ENCODE peak calls at places on chromosomes 5 and 9, in four cellular contexts. J, G, M and D are unnamed samples.

GRCh38 chr9:91212592-91213243 is 149.0 kb downstream of the AUH start:
- DNase-seq in J (no peak), G (no peak), M (no peak), D (no peak)

GRCh38 chr9:127154390-127155191 is 32.2 kb upstream of the ANGPTL2 start:
- DNase-seq in J (peak), G (peak), M (peak), D (peak)

GRCh38 chr5:176843673-176844072 is 33.3 kb downstream of the UNC5A start:
- DNase-seq in J (no peak), G (no peak), M (no peak), D (no peak)

GRCh38 chr9:78073722-78074121 is 42.1 kb upstream of the GNAQ start:
- DNase-seq in J (no peak), G (no peak), M (no peak), D (no peak)

GRCh38 chr9:75088646-75089368 is 493 bp downstream of the OSTF1 start:
- DNase-seq in J (peak), G (peak), M (peak), D (no peak)

GRCh38 chr9:34185778-34186551 is 7.1 kb downstream of the UBAP1 start:
- DNase-seq in J (peak), G (no peak), M (no peak), D (no peak)

GRCh38 chr5:35876454-35876853 is 19.8 kb downstream of the IL7R start:
- DNase-seq in J (peak), G (no peak), M (no peak), D (no peak)

GRCh38 chr9:113770396-113770795 is 105.7 kb upstream of the ZNF618 start:
- DNase-seq in J (peak), G (no peak), M (no peak), D (no peak)

GRCh38 chr5:58080573-58080972 is 379.3 kb downstream of the PLK2 start:
- DNase-seq in J (peak), G (no peak), M (no peak), D (no peak)

GRCh38 chr5:82107277-82107676 is 135.5 kb downstream of the ATG10 start:
- DNase-seq in J (peak), G (no peak), M (no peak), D (no peak)

GRCh38 chr5:143653256-143653655 is 158.7 kb upstream of the HMHB1 start:
- DNase-seq in J (no peak), G (no peak), M (no peak), D (no peak)

GRCh38 chr9:94042516-94042915 is 41.7 kb upstream of the PTPDC1 start:
- DNase-seq in J (no peak), G (no peak), M (no peak), D (no peak)

GRCh38 chr5:163459888-163460561 is at the start of gene NUDCD2:
- DNase-seq in J (peak), G (peak), M (peak), D (peak)

GRCh38 chr5:151829370-151829769 is 57.6 kb downstream of the G3BP1 start:
- DNase-seq in J (no peak), G (no peak), M (no peak), D (no peak)

GRCh38 chr5:74895906-74896305 is 29.7 kb upstream of the FAM169A start:
- DNase-seq in J (peak), G (peak), M (peak), D (peak)

GRCh38 chr5:66621146-66621545 is 25.0 kb downstream of the MAST4 start:
- DNase-seq in J (no peak), G (no peak), M (no peak), D (no peak)

GRCh38 chr9:83537331-83538171 is 650 bp downstream of the FRMD3 start:
- DNase-seq in J (peak), G (no peak), M (no peak), D (no peak)

GRCh38 chr9:20604561-20604960 is 17.7 kb downstream of the MLLT3 start:
- DNase-seq in J (peak), G (no peak), M (no peak), D (no peak)

GRCh38 chr5:112412370-112412769 is 6.7 kb downstream of the EPB41L4A start:
- DNase-seq in J (no peak), G (no peak), M (no peak), D (no peak)

GRCh38 chr5:80554646-80555045 is 15.4 kb downstream of the ANKRD34B start:
- DNase-seq in J (no peak), G (no peak), M (no peak), D (no peak)